ENCODE peak calls at places on chromosomes 13 and 19, in seven cellular contexts. O is GM12878, Z is K562, B is HCT116, F is SK-N-SH, W is H1, K is HepG2. C is an unnamed sample.

GRCh38 chr19:3365447-3366103 is 808 bp upstream of the NFIC start:
- DNase-seq in O (no peak), Z (no peak), B (peak; percentile 40), F (peak; percentile 82), W (no peak), K (no peak), C (peak; percentile 72)

GRCh38 chr19:10566658-10567410 is 1.0 kb upstream of the KRI1 start:
- DNase-seq in O (peak; percentile 82), Z (no peak), B (no peak), F (no peak), W (no peak), K (no peak), C (no peak)

GRCh38 chr13:52164989-52165388 is 5.6 kb upstream of the NEK3 start:
- DNase-seq in O (no peak), Z (no peak), B (no peak), F (no peak), W (no peak), K (no peak), C (no peak)

GRCh38 chr19:47658431-47659383 is 49.8 kb downstream of the BICRA start:
- DNase-seq in O (no peak), Z (no peak), B (no peak), F (no peak), W (no peak), K (no peak), C (no peak)

GRCh38 chr19:45973564-45974338 is at the start of gene NOVA2:
- DNase-seq in O (peak; percentile 19), Z (peak; percentile 96), B (peak; percentile 69), F (peak; percentile 100), W (peak; percentile 83), K (no peak), C (no peak)

GRCh38 chr13:112931028-112931934 is 37.7 kb upstream of the MCF2L start:
- DNase-seq in O (no peak), Z (peak; percentile 60), B (peak; percentile 46), F (peak; percentile 71), W (peak; percentile 13), K (peak; percentile 59), C (peak; percentile 83)

GRCh38 chr13:24353736-24354135 is 44.4 kb downstream of the C1QTNF9 start:
- DNase-seq in O (no peak), Z (no peak), B (no peak), F (no peak), W (no peak), K (no peak), C (no peak)

GRCh38 chr13:39527961-39528720 is 74.9 kb downstream of the LHFPL6 start:
- DNase-seq in O (no peak), Z (no peak), B (peak; percentile 18), F (peak; percentile 10), W (no peak), K (no peak), C (peak; percentile 37)

GRCh38 chr13:64239372-64239771 is 2823.7 kb upstream of the PCDH20 start:
- DNase-seq in O (no peak), Z (no peak), B (no peak), F (no peak), W (no peak), K (no peak), C (no peak)

GRCh38 chr19:36483653-36484052 is 5.7 kb downstream of the ZNF566 start:
- DNase-seq in O (no peak), Z (no peak), B (no peak), F (no peak), W (no peak), K (no peak), C (no peak)

GRCh38 chr13:36130542-36131214 is 504 bp downstream of the DCLK1 start:
- DNase-seq in O (no peak), Z (no peak), B (no peak), F (peak; percentile 80), W (no peak), K (no peak), C (no peak)

GRCh38 chr19:35124098-35125060 is 8.8 kb downstream of the FXYD3 start:
- DNase-seq in O (peak; percentile 76), Z (peak; percentile 97), B (peak; percentile 70), F (peak; percentile 98), W (no peak), K (no peak), C (peak; percentile 90)

GRCh38 chr13:41935501-41935900 is 25.4 kb downstream of the VWA8 start:
- DNase-seq in O (no peak), Z (no peak), B (no peak), F (no peak), W (no peak), K (no peak), C (no peak)

DNA sequence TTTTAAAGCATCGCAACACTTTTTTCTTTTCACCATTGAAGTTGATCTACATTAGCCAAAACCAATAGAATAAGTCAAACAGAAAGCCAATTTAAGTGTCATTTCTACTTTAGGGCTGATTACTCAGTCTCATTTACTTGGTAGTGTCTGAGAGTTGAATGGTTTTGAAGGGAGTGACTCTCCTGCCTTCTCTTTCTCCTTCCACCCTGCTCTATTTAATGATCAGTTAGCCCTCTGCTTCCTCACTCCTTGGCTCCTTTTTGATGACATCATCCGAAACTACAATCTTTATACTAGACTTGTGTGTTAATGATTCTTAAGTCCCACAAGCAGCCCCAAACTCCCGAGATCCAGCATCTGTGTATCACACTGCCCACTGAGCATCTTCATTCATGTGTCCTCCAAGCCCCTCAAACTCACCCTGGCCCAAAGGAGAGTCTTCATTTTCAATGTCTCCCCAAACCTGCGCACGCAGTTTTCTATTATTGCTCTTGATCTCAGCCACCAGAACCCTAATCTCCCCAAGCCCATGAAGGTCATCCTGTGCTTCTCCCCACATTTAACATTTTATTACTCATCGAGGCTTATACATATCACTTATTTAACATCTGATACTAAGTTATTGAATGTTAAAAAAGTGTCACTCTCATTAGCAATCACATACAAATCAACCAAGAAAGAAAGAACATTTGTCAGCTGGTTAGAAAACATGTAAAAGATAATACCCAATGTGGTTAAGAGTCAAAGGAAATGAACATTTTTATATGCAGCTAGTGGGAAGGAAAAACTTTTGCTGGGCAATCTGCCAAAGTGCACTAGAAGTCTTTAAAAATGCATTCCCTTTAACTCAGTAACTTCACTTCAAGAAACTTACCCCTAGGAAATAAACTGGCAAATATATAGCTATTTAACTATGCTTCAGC is 32.2 kb upstream of the ARGLU1 start:
- DNase-seq in O (no peak), Z (no peak), B (no peak), F (no peak), W (no peak), K (no peak), C (no peak)
- TF ChIP-seq JUND in O (no peak), Z (no peak), B (no peak), F (no peak), W (no peak), K (no peak), C (no peak)

GRCh38 chr13:66519259-66519658 is 710.9 kb downstream of the PCDH9 start:
- DNase-seq in O (no peak), Z (no peak), B (no peak), F (peak; percentile 21), W (no peak), K (no peak), C (no peak)

GRCh38 chr13:66518068-66518467 is 712.1 kb downstream of the PCDH9 start:
- DNase-seq in O (no peak), Z (no peak), B (no peak), F (no peak), W (no peak), K (no peak), C (no peak)

DNA sequence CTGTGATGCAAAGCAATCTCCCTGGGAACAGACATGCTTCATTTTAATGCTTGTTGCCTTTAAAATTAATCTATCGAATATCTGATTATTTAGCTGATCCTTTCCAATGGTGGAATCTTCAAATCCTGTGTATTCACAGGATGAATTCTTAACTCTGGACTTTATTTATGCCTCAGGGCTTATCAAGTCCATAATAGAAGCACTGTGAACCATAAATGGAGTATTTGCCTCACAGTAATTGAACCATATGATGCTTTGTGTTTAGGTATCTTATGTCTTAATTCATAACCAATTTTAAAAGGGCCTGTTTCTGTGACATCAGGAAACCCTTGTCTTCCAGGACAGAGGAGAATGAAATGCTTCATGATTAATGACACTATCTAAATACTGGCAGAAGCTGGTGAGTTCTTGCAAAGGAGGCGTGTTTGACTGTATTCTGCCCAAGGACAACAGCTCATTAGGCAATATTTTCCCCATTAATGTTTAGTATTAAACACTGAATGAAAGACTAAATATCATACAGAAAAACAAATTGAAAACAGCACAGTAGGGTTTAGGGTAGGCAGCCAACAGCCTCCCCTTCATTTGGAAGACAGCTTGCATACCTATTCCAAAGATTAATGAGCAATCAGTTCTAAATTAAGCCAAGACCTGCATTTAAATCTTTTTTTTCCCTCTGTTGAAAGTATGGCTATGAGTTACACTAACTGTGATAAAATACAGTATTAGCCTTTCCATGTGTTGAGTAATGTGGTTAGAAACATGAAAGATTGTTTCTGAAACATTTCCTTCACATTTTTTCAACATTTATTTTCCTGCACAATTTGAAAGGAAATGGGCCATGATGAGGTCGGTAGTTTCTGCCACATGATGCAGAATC is 709.4 kb downstream of the PCDH9 start:
- DNase-seq in O (no peak), Z (no peak), B (no peak), F (peak; percentile 8), W (no peak), K (no peak), C (no peak)
- TF ChIP-seq JUND in O (no peak), Z (no peak), B (no peak), F (no peak), W (no peak), K (no peak), C (no peak)

GRCh38 chr13:110509478-110509926 is 52.0 kb downstream of the RAB20 start:
- DNase-seq in O (no peak), Z (peak; percentile 65), B (no peak), F (peak; percentile 56), W (no peak), K (peak; percentile 41), C (no peak)

GRCh38 chr13:110507678-110508381 is 53.7 kb downstream of the RAB20 start:
- DNase-seq in O (no peak), Z (no peak), B (no peak), F (no peak), W (no peak), K (no peak), C (no peak)

GRCh38 chr13:110506396-110506795 is 55.1 kb downstream of the RAB20 start:
- DNase-seq in O (no peak), Z (peak; percentile 53), B (no peak), F (no peak), W (no peak), K (no peak), C (no peak)

GRCh38 chr13:110505594-110505993 is 55.9 kb downstream of the RAB20 start:
- DNase-seq in O (no peak), Z (no peak), B (no peak), F (no peak), W (no peak), K (no peak), C (no peak)

GRCh38 chr13:110506859-110507566 is 54.5 kb downstream of the RAB20 start:
- DNase-seq in O (no peak), Z (peak; percentile 82), B (no peak), F (no peak), W (no peak), K (no peak), C (no peak)
- TF ChIP-seq JUND in O (no peak), Z (peak; percentile 36), B (no peak), F (no peak), W (no peak), K (no peak), C (no peak)

GRCh38 chr19:11693505-11694499 is 44.9 kb downstream of the ZNF823 start:
- DNase-seq in O (no peak), Z (no peak), B (peak; percentile 56), F (peak; percentile 64), W (peak; percentile 44), K (peak; percentile 85), C (peak; percentile 33)
- TF ChIP-seq JUND in O (no peak), Z (no peak), B (no peak), F (no peak), W (peak; percentile 29), K (no peak), C (no peak)